ENCODE peak calls at places on chromosomes 11 and 22, in four cellular contexts. O, C, S and U are unnamed samples.

GRCh38 chr11:128465531-128465930 is 121.8 kb downstream of the ETS1 start:
- DNase-seq in O (no peak), C (no peak), S (no peak), U (no peak)

GRCh38 chr22:34976474-34976873 is 89.5 kb upstream of the ISX start:
- DNase-seq in O (no peak), C (no peak), S (no peak), U (no peak)

GRCh38 chr22:25749420-25750169 is 7.6 kb downstream of the MYO18B start:
- DNase-seq in O (peak; percentile 35), C (no peak), S (no peak), U (no peak)

GRCh38 chr22:42950281-42950680 is 64.7 kb downstream of the PACSIN2 start:
- DNase-seq in O (no peak), C (no peak), S (no peak), U (no peak)

GRCh38 chr22:46935506-46936377 is 173.3 kb downstream of the TBC1D22A start:
- DNase-seq in O (no peak), C (no peak), S (no peak), U (no peak)

GRCh38 chr11:122517403-122518379 is 137.8 kb upstream of the UBASH3B start:
- DNase-seq in O (no peak), C (no peak), S (no peak), U (no peak)

GRCh38 chr11:118343981-118344521 is at the start of gene CD3G:
- DNase-seq in O (no peak), C (no peak), S (no peak), U (no peak)

GRCh38 chr11:64352099-64353005 is 6.6 kb upstream of the RPS6KA4 start:
- DNase-seq in O (no peak), C (no peak), S (no peak), U (no peak)

GRCh38 chr11:98411777-98412176 is 609.0 kb upstream of the CNTN5 start:
- DNase-seq in O (no peak), C (no peak), S (no peak), U (no peak)

GRCh38 chr11:16791494-16791961 is 53.1 kb downstream of the C11orf58 start:
- DNase-seq in O (no peak), C (peak; percentile 75), S (peak; percentile 95), U (no peak)

GRCh38 chr11:8604078-8604723 is 10.2 kb upstream of the STK33 start:
- DNase-seq in O (no peak), C (peak; percentile 97), S (peak; percentile 100), U (peak; percentile 76)
- TF ChIP-seq BHLHE40 in O (no peak), C (no peak), S (peak; percentile 53), U (no peak)

GRCh38 chr11:66327171-66328035 is 8.8 kb downstream of the RIN1 start:
- DNase-seq in O (no peak), C (no peak), S (peak; percentile 64), U (no peak)
- TF ChIP-seq BHLHE40 in O (no peak), C (no peak), S (no peak), U (no peak)

GRCh38 chr11:61332266-61332822 is 561 bp downstream of the DDB1 start:
- DNase-seq in O (no peak), C (no peak), S (peak; percentile 36), U (peak; percentile 50)
- TF ChIP-seq BHLHE40 in O (no peak), C (no peak), S (no peak), U (no peak)

DNA sequence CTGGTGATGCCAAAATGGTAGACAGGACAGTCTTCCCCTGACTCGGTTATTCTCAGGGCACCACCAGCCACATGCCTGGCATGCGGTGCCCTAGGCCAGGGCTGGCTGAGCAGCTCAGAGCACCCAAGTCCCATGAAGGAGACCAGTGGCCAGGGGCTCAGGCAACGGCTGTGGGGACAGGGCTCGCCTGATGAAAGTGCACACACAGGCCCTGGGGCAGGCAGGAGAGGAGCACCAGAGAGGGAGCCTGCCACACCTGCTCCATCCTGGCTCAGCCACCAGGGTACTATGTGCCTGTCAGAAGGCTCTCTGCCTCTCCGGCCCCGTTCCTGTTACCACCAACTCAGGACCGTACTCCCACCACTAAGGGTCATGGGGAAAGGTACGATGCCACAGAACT is 12.1 kb downstream of the ELFN2 start:
- DNase-seq in O (no peak), C (no peak), S (no peak), U (no peak)
- TF ChIP-seq BHLHE40 in O (no peak), C (no peak), S (no peak), U (no peak)

GRCh38 chr22:50317178-50317577 is 9.6 kb downstream of the DENND6B start:
- DNase-seq in O (no peak), C (no peak), S (no peak), U (no peak)
- TF ChIP-seq BHLHE40 in O (no peak), C (no peak), S (no peak), U (no peak)

GRCh38 chr11:88183233-88183632 is 8.0 kb upstream of the RAB38 start:
- DNase-seq in O (no peak), C (no peak), S (no peak), U (no peak)
- TF ChIP-seq BHLHE40 in O (no peak), C (no peak), S (no peak), U (no peak)

GRCh38 chr22:40107756-40108437 is 69.8 kb upstream of the TNRC6B start:
- DNase-seq in O (no peak), C (no peak), S (peak; percentile 12), U (no peak)
- TF ChIP-seq BHLHE40 in O (no peak), C (no peak), S (no peak), U (no peak)

DNA sequence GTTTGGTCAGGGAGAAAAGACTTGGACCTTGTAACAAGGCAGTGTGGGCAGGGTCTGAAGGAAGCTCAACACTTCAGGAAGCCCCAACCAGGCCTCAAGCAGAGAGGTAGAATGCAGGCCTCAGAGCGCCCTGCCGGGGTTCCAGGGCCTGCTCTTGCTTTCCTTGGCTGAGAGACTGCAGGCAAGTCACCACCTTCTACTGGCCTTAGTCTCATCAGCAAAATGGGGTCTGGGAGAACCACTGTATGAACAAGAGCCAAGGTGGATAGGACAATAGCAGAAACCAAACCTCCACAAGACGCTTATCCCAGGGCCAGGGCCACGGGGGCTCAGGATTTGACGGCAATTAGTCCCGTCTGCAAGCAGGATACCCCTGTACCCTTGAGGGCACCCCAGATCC is 4.8 kb downstream of the ARAP1 start:
- DNase-seq in O (no peak), C (no peak), S (no peak), U (no peak)
- TF ChIP-seq BHLHE40 in O (no peak), C (no peak), S (no peak), U (no peak)

DNA sequence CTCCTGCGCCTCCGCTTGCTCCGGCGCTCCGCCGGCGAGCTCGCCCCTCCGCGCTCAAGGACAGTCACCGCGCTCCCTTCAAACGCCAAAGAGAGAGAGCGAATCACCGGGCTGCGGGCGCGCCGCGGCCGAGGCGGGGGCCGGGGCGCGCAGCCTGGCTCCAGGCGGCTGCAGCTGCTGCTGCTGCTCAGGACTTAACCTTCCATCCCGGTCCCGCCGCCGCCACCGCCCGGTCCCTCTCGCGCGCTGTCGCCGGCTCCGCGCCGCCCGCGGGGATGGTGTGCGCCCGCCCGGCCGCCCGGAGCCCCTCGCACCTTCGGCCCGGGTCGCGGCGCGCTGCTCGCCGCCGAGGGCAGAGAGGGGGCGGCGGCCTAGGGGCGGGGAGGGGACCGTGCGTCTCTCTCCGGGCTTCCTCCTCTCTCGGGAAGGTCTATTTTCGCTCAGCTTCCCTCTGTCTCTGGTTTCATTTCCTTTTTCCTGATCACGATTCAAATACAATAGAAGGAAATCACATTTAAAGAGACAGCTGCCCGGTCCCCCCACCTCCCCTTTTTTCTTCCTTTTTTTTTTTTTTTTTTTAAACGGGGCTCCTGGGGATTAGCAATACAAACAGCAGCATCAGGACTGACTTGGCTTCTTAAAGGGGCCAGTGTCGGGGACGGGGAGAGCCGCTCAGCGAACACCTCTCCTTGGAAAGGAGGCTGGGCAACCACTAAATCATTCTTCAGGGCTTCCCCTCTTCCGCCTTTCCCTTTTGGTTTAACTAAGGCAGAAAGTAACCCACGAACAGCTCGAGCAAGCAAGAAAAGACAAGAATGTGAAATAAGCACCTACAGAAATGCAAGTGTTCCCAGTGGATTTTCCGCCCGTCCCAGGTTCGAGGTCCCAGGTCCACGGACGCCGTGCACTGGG is 22.1 kb downstream of the LMO2 start:
- DNase-seq in O (no peak), C (peak; percentile 14), S (peak; percentile 2), U (peak; percentile 53)
- TF ChIP-seq BHLHE40 in O (no peak), C (no peak), S (no peak), U (no peak)

DNA sequence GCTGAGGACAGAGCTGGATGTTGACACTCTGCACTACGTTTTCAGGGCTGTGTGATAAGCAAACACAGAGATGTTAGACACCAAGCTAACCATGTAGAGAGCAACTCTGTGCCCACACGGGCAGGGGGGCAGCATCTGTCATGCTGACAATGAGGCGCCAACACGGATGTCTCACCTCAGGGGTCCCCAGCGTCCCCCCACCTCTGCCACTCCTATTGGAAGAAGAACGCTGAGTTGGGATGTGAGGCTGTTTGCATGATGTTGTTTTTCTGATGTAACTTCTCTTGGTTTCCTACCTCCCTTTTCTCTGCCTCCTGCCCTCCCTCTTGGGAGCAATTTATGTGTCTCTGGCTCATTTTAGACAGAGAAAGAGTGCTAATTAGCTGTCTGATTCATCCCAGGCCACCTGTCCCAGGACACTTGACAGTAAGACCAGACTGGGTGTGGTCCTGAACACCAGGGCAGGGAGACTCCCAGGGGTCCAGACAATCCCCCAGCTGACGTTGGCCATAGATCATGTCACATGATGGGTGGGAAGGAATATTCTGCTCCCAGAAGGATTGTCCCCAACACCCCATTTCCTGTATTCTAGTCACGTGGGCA is 89.2 kb upstream of the NCAM1 start:
- DNase-seq in O (no peak), C (no peak), S (no peak), U (no peak)
- TF ChIP-seq BHLHE40 in O (no peak), C (no peak), S (no peak), U (no peak)